ENCODE peak calls at places on chromosomes 12 and 14, in six cellular contexts. H is testis; L is sciatic nerve; A is stimulated activated CD4-positive, alpha-beta T cell treated with anti-CD3 and anti-CD28 coated beads, Interleukin-1b, Interleukin-23, amount 100 ng/mL, for 1 hour; S is naive thymus-derived CD8-positive, alpha-beta T cell; B is neural crest cell. U is an unnamed sample.

GRCh38 chr12:112841891-112842290 is 50.3 kb downstream of the RPH3A start:
- DNase-seq in H (no peak), L (no peak), A (no peak), S (no peak), B (no peak), U (no peak)

GRCh38 chr14:60220084-60220483 is 28.9 kb upstream of the PPM1A start:
- DNase-seq in H (no peak), L (no peak), A (no peak), S (no peak), B (no peak), U (no peak)

GRCh38 chr12:84805474-84805858 is 107.1 kb downstream of the SLC6A15 start:
- DNase-seq in H (no peak), L (no peak), A (no peak), S (no peak), B (no peak), U (no peak)

GRCh38 chr14:100523536-100524025 is 63.6 kb downstream of the BEGAIN start:
- DNase-seq in H (no peak), L (no peak), A (no peak), S (no peak), B (no peak), U (no peak)

GRCh38 chr14:44316647-44317432 is 190.2 kb downstream of the FSCB start:
- DNase-seq in H (no peak), L (no peak), A (no peak), S (no peak), B (no peak), U (no peak)

GRCh38 chr12:62738105-62738504 is 196.8 kb downstream of the PPM1H start:
- DNase-seq in H (no peak), L (no peak), A (no peak), S (no peak), B (no peak), U (no peak)

GRCh38 chr12:49028666-49029275 is 10.2 kb upstream of the PRKAG1 start:
- DNase-seq in H (no peak), L (peak), A (no peak), S (no peak), B (no peak), U (no peak)

GRCh38 chr14:35534884-35535793 is 1.2 kb downstream of the INSM2 start:
- DNase-seq in H (peak), L (peak), A (peak), S (peak), B (peak), U (peak)

GRCh38 chr12:59044791-59045190 is 124.5 kb upstream of the LRIG3 start:
- DNase-seq in H (no peak), L (no peak), A (no peak), S (no peak), B (no peak), U (no peak)

GRCh38 chr14:89357655-89358297 is 59.3 kb downstream of the FOXN3 start:
- DNase-seq in H (no peak), L (no peak), A (no peak), S (no peak), B (no peak), U (no peak)

GRCh38 chr14:104184911-104185499 is 46.6 kb downstream of the KIF26A start:
- DNase-seq in H (no peak), L (no peak), A (no peak), S (no peak), B (no peak), U (no peak)

GRCh38 chr14:101965145-101965531 is 765 bp downstream of the DYNC1H1 start:
- DNase-seq in H (peak), L (peak), A (no peak), S (peak), B (peak), U (no peak)

GRCh38 chr12:107513636-107514400 is 171.8 kb upstream of the PWP1 start:
- DNase-seq in H (no peak), L (no peak), A (no peak), S (no peak), B (no peak), U (no peak)

GRCh38 chr12:81365284-81365683 is 287.4 kb downstream of the ACSS3 start:
- DNase-seq in H (no peak), L (no peak), A (no peak), S (no peak), B (no peak), U (no peak)

GRCh38 chr12:116882742-116883141 is 1.5 kb upstream of the HRK start:
- DNase-seq in H (no peak), L (no peak), A (no peak), S (no peak), B (no peak), U (no peak)